ENCODE peak calls at places on chromosomes 7 and 10, in seven cellular contexts. T is tibial nerve, L is hepatocyte, U is cardiac muscle cell, X is Panc1, D is tibial artery, J is osteoblast. I is an unnamed sample. For H3K4me1, the result is how much of the 10 kb centered on the place peaks cover.

GRCh38 chr7:28755255-28755654 is 202.9 kb downstream of the TRIL start:
- DNase-seq in T (no peak), L (no peak), U (peak), X (no peak), D (peak), J (peak), I (no peak)

GRCh38 chr10:63819753-63820347 is 298.6 kb downstream of the REEP3 start:
- DNase-seq in T (peak), L (peak), U (peak), X (peak), D (peak), J (peak), I (peak)

GRCh38 chr10:61176428-61176827 is 232.4 kb upstream of the RHOBTB1 start:
- DNase-seq in T (no peak), L (no peak), U (no peak), X (no peak), D (no peak), J (no peak), I (no peak)

GRCh38 chr7:129609666-129610065 is 1.9 kb upstream of the NRF1 start:
- DNase-seq in T (no peak), L (peak), U (no peak), X (no peak), D (no peak), J (no peak), I (no peak)

GRCh38 chr10:86138551-86139065 is 228.0 kb downstream of the GRID1 start:
- DNase-seq in T (no peak), L (no peak), U (no peak), X (no peak), D (no peak), J (no peak), I (no peak)

GRCh38 chr7:151863386-151864079 is 13.4 kb downstream of the PRKAG2 start:
- DNase-seq in T (no peak), L (no peak), U (no peak), X (no peak), D (no peak), J (peak), I (peak)

GRCh38 chr10:24908793-24909423 is 43.5 kb downstream of the PRTFDC1 start:
- DNase-seq in T (no peak), L (peak), U (peak), X (no peak), D (no peak), J (no peak), I (no peak)

GRCh38 chr10:43229208-43230061 is 37.4 kb downstream of the RASGEF1A start:
- DNase-seq in T (no peak), L (peak), U (no peak), X (no peak), D (peak), J (peak), I (peak)

GRCh38 chr7:65953321-65953720 is 28.7 kb downstream of the GUSB start:
- DNase-seq in T (no peak), L (no peak), U (no peak), X (no peak), D (no peak), J (no peak), I (no peak)

GRCh38 chr10:105679781-105680180 is 1038.7 kb downstream of the SORCS3 start:
- DNase-seq in T (no peak), L (no peak), U (no peak), X (no peak), D (no peak), J (no peak), I (no peak)

GRCh38 chr7:27112960-27113949 is 10.8 kb upstream of the HOXA2 start:
- DNase-seq in T (no peak), L (peak), U (no peak), X (no peak), D (no peak), J (peak), I (peak)

GRCh38 chr10:73772280-73773151 is 9.3 kb upstream of the CHCHD1 start:
- DNase-seq in T (peak), L (peak), U (peak), X (no peak), D (peak), J (peak), I (peak)
- TF ChIP-seq CTCF in T (no peak), L (no peak), U (peak), X (peak), D (peak), J (no peak), I (no peak)

GRCh38 chr10:37067576-37067975 is 57.8 kb upstream of the ANKRD30A start:
- DNase-seq in T (no peak), L (no peak), U (no peak), X (no peak), D (no peak), J (no peak), I (no peak)
- H3K27ac ChIP-seq in T (no peak), L (no peak), U (no peak), X (no peak), D (no peak), J (no peak), I (no peak)

GRCh38 chr10:133310789-133311188 is 2.1 kb downstream of the ZNF511 start:
- DNase-seq in T (no peak), L (no peak), U (no peak), X (no peak), D (no peak), J (no peak), I (no peak)

GRCh38 chr10:133313192-133313591 is 4.5 kb downstream of the ZNF511 start:
- DNase-seq in T (no peak), L (no peak), U (no peak), X (no peak), D (no peak), J (no peak), I (no peak)

GRCh38 chr10:133312016-133312768 is 3.5 kb downstream of the ZNF511 start:
- DNase-seq in T (no peak), L (no peak), U (no peak), X (no peak), D (no peak), J (no peak), I (no peak)

GRCh38 chr10:133311570-133311969 is 2.9 kb downstream of the ZNF511 start:
- DNase-seq in T (no peak), L (no peak), U (no peak), X (no peak), D (no peak), J (no peak), I (peak)

GRCh38 chr10:133312769-133313145 is 4.0 kb downstream of the ZNF511 start:
- DNase-seq in T (no peak), L (no peak), U (no peak), X (no peak), D (no peak), J (no peak), I (peak)
- H3K4me1 ChIP-seq in T (under half), L (under half), U (under half), X (under half), D (under half), J (under half), I (under half)

DNA sequence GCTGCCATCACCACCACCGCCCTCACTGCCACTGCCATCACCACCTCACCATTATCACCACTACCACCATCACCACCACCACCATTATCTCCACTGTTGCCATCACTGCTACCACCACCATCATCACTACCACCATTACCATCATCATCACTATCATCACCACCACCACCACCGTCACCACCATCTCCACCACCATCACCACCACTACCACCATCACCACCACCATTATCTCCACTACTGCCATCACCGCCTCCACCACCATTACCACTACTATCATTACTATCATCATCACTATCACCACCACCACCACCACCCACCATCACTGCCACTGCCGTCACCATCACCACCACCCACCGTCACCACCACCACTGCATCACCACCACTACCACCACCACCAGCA is 9.9 kb upstream of the COL13A1 start:
- DNase-seq in T (no peak), L (no peak), U (no peak), X (no peak), D (no peak), J (no peak), I (no peak)
- TF ChIP-seq CTCF in T (no peak), L (no peak), U (no peak), X (no peak), D (no peak), J (no peak), I (no peak)

GRCh38 chr7:36640682-36641081 is 83.6 kb downstream of the AOAH start:
- DNase-seq in T (no peak), L (no peak), U (no peak), X (no peak), D (no peak), J (no peak), I (no peak)
- H3K27ac ChIP-seq in T (no peak), L (no peak), U (no peak), X (no peak), D (no peak), J (no peak), I (no peak)

DNA sequence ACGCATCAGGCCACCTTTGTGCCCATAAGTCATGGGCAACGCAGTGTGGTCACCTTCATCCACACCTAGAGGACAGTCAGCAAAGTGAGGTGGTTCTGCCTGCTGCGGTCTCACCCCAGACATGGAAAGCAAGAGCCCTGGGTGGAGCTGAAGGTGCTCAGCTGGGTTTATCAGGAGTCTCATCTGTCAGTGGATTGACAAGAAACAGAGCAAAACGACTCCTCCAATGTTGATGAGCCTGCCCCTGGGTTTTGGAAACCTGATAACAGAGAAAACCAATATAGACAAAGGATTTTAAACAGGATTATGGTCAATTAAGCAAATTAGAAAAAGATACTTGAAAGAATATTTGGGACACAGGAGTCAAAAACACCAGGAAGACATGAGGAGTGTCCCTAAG is 229.3 kb upstream of the PRSS58 start:
- DNase-seq in T (no peak), L (no peak), U (no peak), X (no peak), D (no peak), J (no peak), I (no peak)
- H3K4me1 ChIP-seq in T (under half), L (under half), U (under half), X (under half), D (under half), J (under half), I (under half)

GRCh38 chr7:158398750-158399149 is 188.9 kb downstream of the PTPRN2 start:
- DNase-seq in T (no peak), L (no peak), U (no peak), X (no peak), D (no peak), J (no peak), I (no peak)

GRCh38 chr7:158401295-158401694 is 186.3 kb downstream of the PTPRN2 start:
- DNase-seq in T (no peak), L (no peak), U (no peak), X (no peak), D (no peak), J (no peak), I (no peak)

GRCh38 chr7:158397885-158398284 is 189.7 kb downstream of the PTPRN2 start:
- DNase-seq in T (no peak), L (no peak), U (no peak), X (no peak), D (no peak), J (no peak), I (no peak)

GRCh38 chr7:158400601-158401225 is 186.9 kb downstream of the PTPRN2 start:
- DNase-seq in T (no peak), L (no peak), U (no peak), X (no peak), D (no peak), J (no peak), I (no peak)

DNA sequence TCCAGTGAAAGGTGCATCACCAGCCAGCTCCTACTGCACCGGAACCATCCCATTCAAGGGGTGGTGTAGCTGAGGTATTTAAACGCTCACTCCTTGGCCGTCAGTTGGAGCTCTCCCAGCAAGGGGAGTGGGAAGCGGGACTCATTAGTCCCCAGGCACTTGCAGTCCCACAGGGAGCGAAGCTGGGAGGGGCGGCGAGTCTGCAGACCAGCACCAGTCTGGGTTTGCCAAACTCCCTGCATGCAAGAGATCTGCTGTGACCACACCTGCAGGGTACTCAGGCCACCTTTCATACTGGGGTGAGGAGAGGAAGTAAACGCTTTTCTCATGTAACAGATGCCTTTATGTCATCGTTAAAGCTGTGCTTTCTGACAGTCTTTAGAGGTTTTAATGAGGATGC is 187.9 kb downstream of the PTPRN2 start:
- DNase-seq in T (no peak), L (no peak), U (no peak), X (no peak), D (no peak), J (no peak), I (no peak)
- TF ChIP-seq CTCF in T (no peak), L (no peak), U (no peak), X (no peak), D (no peak), J (no peak), I (no peak)

GRCh38 chr7:39750253-39750994 is 127.1 kb downstream of the RALA start:
- DNase-seq in T (no peak), L (no peak), U (no peak), X (no peak), D (no peak), J (no peak), I (no peak)

GRCh38 chr7:39758234-39758970 is 135.0 kb downstream of the RALA start:
- DNase-seq in T (no peak), L (no peak), U (no peak), X (no peak), D (no peak), J (no peak), I (peak)

GRCh38 chr7:39757604-39758003 is 134.2 kb downstream of the RALA start:
- DNase-seq in T (no peak), L (no peak), U (no peak), X (no peak), D (no peak), J (no peak), I (no peak)

GRCh38 chr7:39753823-39754325 is 130.5 kb downstream of the RALA start:
- DNase-seq in T (no peak), L (no peak), U (no peak), X (no peak), D (no peak), J (no peak), I (no peak)

DNA sequence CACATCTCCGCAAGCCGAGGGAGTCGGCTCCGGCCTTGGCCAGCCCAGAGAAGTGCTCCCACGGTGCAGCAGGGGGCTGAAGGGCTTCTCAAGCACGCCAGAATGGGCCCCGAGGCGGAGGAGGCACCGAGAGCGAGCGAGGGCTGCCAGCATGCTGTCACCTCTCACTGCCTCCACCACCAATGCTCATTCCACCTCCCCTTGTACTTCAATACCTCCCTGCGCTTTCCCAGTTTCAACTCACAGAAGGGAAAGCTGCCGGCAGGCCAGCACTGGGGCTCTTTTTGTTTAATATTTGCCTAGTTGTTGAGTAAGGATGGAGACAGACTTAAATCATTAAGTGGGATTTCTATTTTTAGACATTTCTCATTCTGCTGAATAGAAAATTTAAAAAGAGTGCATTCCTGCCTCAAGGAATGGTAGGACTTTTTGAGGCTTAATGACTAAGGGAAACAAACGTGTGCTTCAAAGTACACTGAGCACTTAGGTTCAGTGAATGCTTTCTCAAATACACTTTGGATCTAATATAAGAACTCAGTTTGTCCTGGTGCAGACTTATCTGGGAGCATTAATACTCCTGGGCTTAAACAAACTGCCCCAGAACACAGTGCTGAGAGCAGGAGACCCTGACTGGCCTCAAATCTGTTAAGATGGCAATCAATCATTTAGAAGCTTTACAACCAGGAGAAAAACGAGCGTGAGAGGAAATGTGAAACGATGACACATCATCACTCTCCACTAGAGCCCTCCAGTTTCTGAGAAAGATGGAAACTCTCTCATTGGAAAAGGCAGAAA is 131.2 kb downstream of the RALA start:
- DNase-seq in T (no peak), L (peak), U (peak), X (no peak), D (no peak), J (peak), I (peak)
- H3K27ac ChIP-seq in T (no peak), L (peak), U (peak), X (no peak), D (peak), J (peak), I (no peak)

GRCh38 chr7:2805213-2806003 is 38.7 kb downstream of the GNA12 start:
- DNase-seq in T (no peak), L (peak), U (peak), X (no peak), D (no peak), J (no peak), I (no peak)
- H3K4me1 ChIP-seq in T (under half), L (half or more), U (under half), X (half or more), D (under half), J (under half), I (under half)

I was measured in left lung.